ENCODE peak calls at places on chromosomes 1 and 21, in five cellular contexts. V is foreskin keratinocyte, Y is endothelial cell of umbilical vein, T is esophagus muscularis mucosa, W is right atrium auricular region. K is an unnamed sample.

GRCh38 chr1:40122865-40123264 is 25.8 kb upstream of the PPT1 start:
- DNase-seq in V (no peak), Y (no peak), T (no peak), W (no peak), K (no peak)

GRCh38 chr1:228453022-228453560 is 34.1 kb upstream of the RNF187 start:
- DNase-seq in V (no peak), Y (no peak), T (no peak), W (no peak), K (no peak)

GRCh38 chr1:231338270-231339128 is at the start of gene SPRTN:
- DNase-seq in V (no peak), Y (peak), T (no peak), W (peak), K (no peak)

GRCh38 chr1:156122519-156123355 is 8.2 kb downstream of the LMNA start:
- DNase-seq in V (no peak), Y (peak), T (no peak), W (peak), K (no peak)

GRCh38 chr21:24428539-24429186 is 1178.6 kb downstream of the MRPL39 start:
- DNase-seq in V (no peak), Y (no peak), T (no peak), W (no peak), K (no peak)

GRCh38 chr1:16612332-16613172 is 812 bp downstream of the NBPF1 start:
- DNase-seq in V (peak), Y (peak), T (peak), W (peak), K (peak)

GRCh38 chr1:208242186-208242585 is 2.0 kb downstream of the PLXNA2 start:
- DNase-seq in V (no peak), Y (no peak), T (no peak), W (no peak), K (no peak)

GRCh38 chr1:92778371-92778770 is 6.5 kb downstream of the EVI5 start:
- DNase-seq in V (no peak), Y (no peak), T (no peak), W (no peak), K (no peak)

GRCh38 chr1:52668711-52669110 is 29.4 kb downstream of the COA7 start:
- DNase-seq in V (peak), Y (no peak), T (no peak), W (no peak), K (peak)

GRCh38 chr1:26799479-26800133 is 11.9 kb downstream of the PIGV start:
- DNase-seq in V (peak), Y (peak), T (no peak), W (no peak), K (peak)

GRCh38 chr1:17239420-17239819 is 9.5 kb upstream of the PADI3 start:
- DNase-seq in V (peak), Y (peak), T (no peak), W (no peak), K (peak)

GRCh38 chr1:38549191-38549590 is 310.4 kb downstream of the RRAGC start:
- DNase-seq in V (no peak), Y (no peak), T (no peak), W (no peak), K (no peak)

GRCh38 chr1:210536263-210536961 is 207.7 kb downstream of the HHAT start:
- DNase-seq in V (peak), Y (no peak), T (no peak), W (no peak), K (no peak)

GRCh38 chr21:29710498-29710897 is 229.3 kb downstream of the GRIK1 start:
- DNase-seq in V (no peak), Y (no peak), T (no peak), W (no peak), K (no peak)

GRCh38 chr1:239718997-239719628 is 332.7 kb downstream of the CHRM3 start:
- DNase-seq in V (no peak), Y (no peak), T (no peak), W (no peak), K (no peak)

GRCh38 chr1:47725000-47725731 is 272.0 kb downstream of the TRABD2B start:
- DNase-seq in V (no peak), Y (no peak), T (no peak), W (no peak), K (no peak)

DNA sequence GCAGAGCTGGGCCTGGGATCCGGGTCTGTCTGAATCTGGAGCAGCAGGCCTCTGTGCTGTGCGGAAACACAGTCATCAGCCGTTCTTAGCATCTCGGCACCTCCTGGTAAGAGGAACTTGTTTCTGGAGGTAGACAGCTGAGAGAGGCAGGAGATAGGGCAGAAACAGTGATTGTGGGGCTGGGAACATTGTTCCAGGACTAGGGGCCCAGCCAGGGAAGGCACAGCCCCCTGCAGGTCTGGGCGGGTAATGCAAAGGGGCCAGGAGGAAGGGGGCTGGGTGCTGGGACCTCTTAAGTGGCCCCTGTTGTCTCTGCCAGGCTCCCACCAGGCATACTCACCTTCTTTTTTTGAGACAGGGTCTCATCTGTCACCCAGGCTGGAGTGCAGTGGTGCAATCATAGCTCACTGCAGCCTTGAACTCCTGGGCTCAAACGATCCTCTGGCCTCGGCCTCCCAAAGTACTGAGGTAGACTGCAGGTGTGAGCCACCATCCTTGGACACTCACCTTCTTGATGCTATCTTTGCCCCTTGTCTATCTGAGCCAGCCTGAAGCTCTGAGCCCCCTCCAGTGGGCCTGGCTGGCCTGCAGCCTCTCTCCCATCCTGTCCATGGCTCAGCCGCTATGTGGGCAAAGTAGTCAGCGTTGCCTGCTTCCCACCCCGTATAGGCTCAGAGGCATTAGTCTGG is 134.3 kb upstream of the ZBTB40 start:
- DNase-seq in V (no peak), Y (peak), T (no peak), W (no peak), K (peak)
- TF ChIP-seq CTCF in V (peak), Y (peak), T (peak), W (no peak), K (peak)

DNA sequence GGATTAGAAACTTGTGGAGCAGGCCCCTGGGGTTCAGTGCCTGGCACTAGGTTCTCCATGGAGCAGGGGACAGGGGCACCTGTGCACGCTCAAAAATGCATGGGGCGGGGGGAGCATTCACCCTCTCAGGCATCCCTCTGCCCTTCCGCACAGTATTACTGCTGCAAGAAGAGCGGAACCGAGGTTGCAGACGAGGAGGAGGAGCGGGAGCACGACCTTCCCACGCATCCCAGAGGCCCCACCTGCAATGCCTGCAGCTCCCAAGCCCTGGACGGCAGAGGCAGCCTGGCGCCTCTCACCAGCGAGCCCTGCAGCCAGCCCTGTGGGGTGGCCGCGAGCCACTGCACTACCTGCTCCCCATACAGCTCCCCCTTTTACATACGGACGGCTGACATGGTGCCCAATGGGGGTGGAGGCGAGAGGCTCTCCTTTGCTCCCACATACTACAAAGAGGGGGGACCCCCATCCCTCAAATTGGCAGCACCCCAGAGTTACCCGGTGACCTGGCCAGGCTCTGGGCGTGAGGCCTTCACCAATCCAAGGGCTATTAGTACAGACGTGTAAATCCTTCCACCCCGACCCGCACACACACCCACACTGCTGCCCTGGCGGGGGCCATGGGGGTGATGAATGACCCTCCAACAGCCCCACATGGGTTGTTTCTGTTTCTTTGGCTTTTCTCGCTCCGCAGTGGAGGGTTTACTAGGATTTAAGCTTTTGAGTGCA is 63.8 kb downstream of the TOR1AIP2 start:
- DNase-seq in V (no peak), Y (no peak), T (no peak), W (no peak), K (no peak)
- H3K27ac ChIP-seq in V (no peak), Y (no peak), T (no peak), W (no peak), K (no peak)

DNA sequence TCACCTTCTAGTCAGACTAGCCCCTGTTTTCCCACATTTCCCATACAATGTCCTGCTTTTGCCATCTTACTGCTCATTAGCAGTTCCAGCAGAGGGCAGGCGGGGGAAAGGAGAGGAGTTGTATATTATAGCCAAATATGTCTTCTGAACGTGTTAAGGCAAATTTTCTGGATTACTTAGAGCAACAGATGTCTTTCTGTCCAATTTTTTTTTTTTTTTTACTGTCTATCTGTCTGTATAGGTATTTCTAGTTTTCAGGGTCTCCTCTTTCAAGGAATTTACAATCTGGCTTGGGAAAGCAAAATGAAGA is 30.0 kb upstream of the DDAH1 start:
- DNase-seq in V (peak), Y (no peak), T (no peak), W (no peak), K (peak)
- TF ChIP-seq CTCF in V (peak), Y (no peak), T (peak), W (no peak), K (peak)

DNA sequence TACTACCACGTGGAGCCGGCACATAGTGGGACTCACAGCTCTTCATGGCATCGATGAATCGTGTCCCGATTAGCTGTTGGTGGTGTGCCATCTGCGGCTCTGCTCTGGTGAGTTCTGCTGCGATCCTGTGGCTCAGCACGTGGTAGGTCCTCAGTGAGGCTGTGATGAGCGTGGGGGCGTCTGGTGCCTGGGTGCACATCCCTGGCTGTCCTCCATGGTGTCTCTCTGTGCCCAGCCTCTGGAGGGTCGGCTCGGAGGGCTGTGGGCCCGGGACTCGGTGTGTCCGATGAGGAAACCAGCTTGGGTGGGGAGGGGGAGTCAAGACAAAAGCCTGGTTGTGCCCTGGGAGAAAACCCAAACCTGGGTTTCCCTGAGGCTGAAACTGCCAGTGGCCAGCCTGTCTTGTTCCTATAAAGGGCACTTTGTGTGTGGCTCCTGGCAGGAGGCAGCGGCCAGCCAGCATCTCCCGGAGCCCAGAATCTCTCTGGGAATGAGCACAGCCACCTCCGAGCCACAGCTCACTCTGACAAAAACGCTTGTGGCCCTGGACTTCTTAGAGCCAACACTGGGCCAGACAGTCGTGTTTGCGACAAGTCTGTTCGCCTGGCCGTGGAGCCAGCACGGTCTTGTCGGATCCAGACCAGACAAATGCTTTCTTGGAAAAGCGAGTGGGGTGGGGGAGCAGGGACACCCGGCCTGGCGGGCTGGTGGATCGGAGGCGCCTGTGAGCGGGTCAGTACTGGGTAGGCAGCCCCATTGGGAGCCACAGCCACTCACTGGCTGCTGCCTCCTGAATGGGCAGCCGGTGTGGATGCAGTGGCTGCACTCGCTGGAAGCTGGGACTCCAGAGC is 31.8 kb downstream of the SPSB1 start:
- DNase-seq in V (no peak), Y (no peak), T (no peak), W (no peak), K (no peak)
- H3K27ac ChIP-seq in V (no peak), Y (no peak), T (peak), W (peak), K (peak)

DNA sequence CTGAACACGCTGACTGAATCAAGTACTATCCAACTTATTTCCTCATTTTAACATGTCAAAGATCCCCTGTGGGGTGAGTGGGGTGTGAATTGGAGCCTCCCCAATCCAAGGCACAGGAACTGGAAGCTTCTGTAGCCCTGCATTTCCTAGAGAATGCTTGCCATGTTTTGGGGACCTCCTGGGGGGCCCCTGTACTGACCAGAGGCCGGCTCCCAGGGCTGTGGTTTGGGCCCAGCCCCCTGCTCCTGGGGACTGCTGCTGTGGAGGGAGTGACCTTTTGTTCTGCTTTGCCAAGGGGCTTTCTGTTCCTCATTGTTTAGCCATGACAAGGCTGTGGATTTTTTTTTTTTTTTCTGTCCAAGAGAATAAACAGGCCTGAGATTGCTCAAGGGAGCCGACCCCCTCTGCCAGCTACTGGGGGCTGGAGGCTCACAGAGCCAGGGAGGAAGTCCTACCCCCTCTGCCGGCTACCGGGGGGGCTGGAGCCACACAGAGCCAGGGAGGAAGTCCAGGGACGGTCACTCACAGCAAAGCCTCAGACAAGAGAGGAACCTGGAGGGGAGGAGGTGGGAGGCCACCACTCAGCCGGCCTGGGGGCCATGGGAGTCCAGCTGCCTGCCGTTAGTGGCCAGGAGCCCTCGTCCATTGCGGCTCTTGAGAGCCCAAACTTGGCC is 17.4 kb downstream of the TNFRSF1B start:
- DNase-seq in V (no peak), Y (peak), T (peak), W (peak), K (no peak)
- TF ChIP-seq CTCF in V (no peak), Y (peak), T (peak), W (no peak), K (no peak)

GRCh38 chr1:226405411-226405988 is 2.4 kb downstream of the PARP1 start:
- DNase-seq in V (no peak), Y (no peak), T (no peak), W (no peak), K (no peak)

GRCh38 chr1:226403522-226404034 is 4.3 kb downstream of the PARP1 start:
- DNase-seq in V (no peak), Y (peak), T (no peak), W (no peak), K (peak)

GRCh38 chr1:226402615-226403521 is 5.0 kb downstream of the PARP1 start:
- DNase-seq in V (no peak), Y (no peak), T (no peak), W (no peak), K (no peak)

GRCh38 chr1:226404904-226405222 is 3.0 kb downstream of the PARP1 start:
- DNase-seq in V (no peak), Y (no peak), T (no peak), W (no peak), K (no peak)

GRCh38 chr1:226404063-226404903 is 3.6 kb downstream of the PARP1 start:
- DNase-seq in V (no peak), Y (no peak), T (no peak), W (no peak), K (no peak)
- H3K27ac ChIP-seq in V (no peak), Y (no peak), T (peak), W (no peak), K (peak)

DNA sequence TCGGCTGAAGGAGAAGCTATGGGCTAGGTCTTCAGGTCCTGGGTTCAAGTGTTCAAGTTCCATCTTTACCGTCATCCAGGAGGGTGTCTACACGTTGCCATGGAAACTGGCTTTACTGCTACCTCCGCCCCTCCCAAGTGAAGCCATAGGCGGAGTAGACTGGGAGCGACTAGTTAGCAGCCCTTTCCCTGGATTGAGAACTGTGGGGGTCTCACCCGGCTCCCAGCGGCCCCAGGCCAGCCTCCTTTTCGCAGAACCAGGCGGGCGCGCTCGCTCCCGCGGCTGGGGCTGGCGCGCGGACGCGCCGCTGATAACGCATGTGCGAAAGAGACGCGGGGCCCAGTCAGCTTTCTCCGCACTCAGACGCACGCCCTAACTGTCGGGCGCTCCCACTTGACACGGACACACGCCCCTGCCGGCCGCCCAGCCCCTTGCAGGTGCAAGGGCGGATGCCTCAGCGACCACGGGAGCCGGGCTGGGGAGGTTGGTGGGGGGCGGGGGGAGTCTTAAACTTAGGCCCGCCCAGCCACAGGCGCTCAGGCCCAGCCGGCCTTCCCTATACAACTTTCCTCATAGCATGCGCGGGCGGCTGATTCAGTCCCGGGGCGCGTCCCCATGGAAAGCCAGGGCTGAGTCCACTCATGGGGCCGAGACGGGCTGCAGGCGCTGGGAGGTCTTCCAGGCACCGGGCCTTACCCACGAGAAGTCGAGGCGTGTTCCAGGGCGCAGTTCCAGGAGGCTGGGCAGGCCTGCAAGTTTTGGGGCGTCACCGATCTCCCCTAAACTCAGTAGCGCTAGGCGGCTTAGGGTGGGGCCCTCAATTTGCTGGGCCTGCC is 7.4 kb downstream of the EFNA4 start:
- DNase-seq in V (peak), Y (peak), T (no peak), W (peak), K (peak)
- TF ChIP-seq CTCF in V (peak), Y (peak), T (peak), W (peak), K (peak)

GRCh38 chr1:235015291-235015990 is 113.2 kb downstream of the TOMM20 start:
- DNase-seq in V (no peak), Y (no peak), T (no peak), W (no peak), K (no peak)
- H3K27ac ChIP-seq in V (peak), Y (no peak), T (no peak), W (no peak), K (no peak)

GRCh38 chr1:87787551-87787950 is 458.9 kb downstream of the LMO4 start:
- DNase-seq in V (peak), Y (no peak), T (no peak), W (no peak), K (no peak)

GRCh38 chr1:87786218-87786617 is 457.5 kb downstream of the LMO4 start:
- DNase-seq in V (no peak), Y (no peak), T (no peak), W (no peak), K (no peak)

GRCh38 chr1:87781589-87781988 is 452.9 kb downstream of the LMO4 start:
- DNase-seq in V (no peak), Y (no peak), T (no peak), W (no peak), K (no peak)

GRCh38 chr1:87786861-87787548 is 458.3 kb downstream of the LMO4 start:
- DNase-seq in V (no peak), Y (no peak), T (no peak), W (no peak), K (no peak)

DNA sequence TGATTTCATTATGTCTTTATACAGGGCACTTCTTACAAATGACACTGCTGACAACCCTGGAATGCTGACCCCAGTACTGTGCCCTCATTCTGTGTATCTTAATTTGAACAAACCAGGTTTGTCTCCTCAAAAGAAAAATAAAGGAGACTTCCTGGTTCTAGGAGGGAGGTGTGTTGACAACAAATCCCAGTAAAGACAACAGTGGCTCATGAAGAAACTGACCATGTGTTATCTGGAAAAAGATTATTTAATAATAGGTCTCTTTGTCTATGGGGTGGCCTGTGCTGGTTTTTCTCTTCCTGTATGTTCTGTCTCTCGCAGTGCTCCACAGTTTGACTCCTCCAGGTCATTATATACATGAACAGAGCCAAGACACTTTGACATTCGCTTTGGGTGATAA is 454.6 kb downstream of the LMO4 start:
- DNase-seq in V (no peak), Y (no peak), T (no peak), W (no peak), K (no peak)
- TF ChIP-seq CTCF in V (no peak), Y (no peak), T (no peak), W (no peak), K (no peak)